ENCODE peak calls at places on chromosomes 16 and 17, in nine cellular contexts. One of them, this sample, is unnamed.

GRCh38 chr16:2362218-2362617 is 21.7 kb upstream of the ABCA3 start:
- DNase-seq in heart left ventricle: no peak
- DNase-seq in PC-9: no peak
- DNase-seq in foreskin keratinocyte: no peak
- DNase-seq in glutamatergic neuron: no peak
- DNase-seq in IMR-90: no peak
- DNase-seq in MCF 10A: no peak
- DNase-seq in endothelial cell: no peak
- DNase-seq in chondrocyte: no peak
- DNase-seq in this sample: no peak

GRCh38 chr17:72734611-72735010 is 357.9 kb downstream of the SLC39A11 start:
- DNase-seq in heart left ventricle: no peak
- DNase-seq in PC-9: no peak
- DNase-seq in foreskin keratinocyte: no peak
- DNase-seq in glutamatergic neuron: no peak
- DNase-seq in IMR-90: no peak
- DNase-seq in MCF 10A: no peak
- DNase-seq in endothelial cell: no peak
- DNase-seq in chondrocyte: no peak
- DNase-seq in this sample: no peak

GRCh38 chr16:82093901-82094300 is 58.8 kb downstream of the HSD17B2 start:
- DNase-seq in heart left ventricle: no peak
- DNase-seq in PC-9: peak; percentile 44
- DNase-seq in foreskin keratinocyte: peak; percentile 68
- DNase-seq in glutamatergic neuron: no peak
- DNase-seq in IMR-90: no peak
- DNase-seq in MCF 10A: no peak
- DNase-seq in endothelial cell: no peak
- DNase-seq in chondrocyte: no peak
- DNase-seq in this sample: no peak

GRCh38 chr16:83959621-83960434 is 6.8 kb downstream of the OSGIN1 start:
- DNase-seq in heart left ventricle: peak; percentile 63
- DNase-seq in PC-9: no peak
- DNase-seq in foreskin keratinocyte: no peak
- DNase-seq in glutamatergic neuron: no peak
- DNase-seq in IMR-90: no peak
- DNase-seq in MCF 10A: no peak
- DNase-seq in endothelial cell: no peak
- DNase-seq in chondrocyte: no peak
- DNase-seq in this sample: no peak

GRCh38 chr17:4332296-4332970 is 34.0 kb downstream of the UBE2G1 start:
- DNase-seq in heart left ventricle: no peak
- DNase-seq in PC-9: peak; percentile 59
- DNase-seq in foreskin keratinocyte: no peak
- DNase-seq in glutamatergic neuron: no peak
- DNase-seq in IMR-90: peak; percentile 33
- DNase-seq in MCF 10A: peak; percentile 23
- DNase-seq in endothelial cell: no peak
- DNase-seq in chondrocyte: no peak
- DNase-seq in this sample: no peak

GRCh38 chr17:64150237-64151015 is 20.5 kb upstream of the ERN1 start:
- DNase-seq in heart left ventricle: no peak
- DNase-seq in PC-9: peak; percentile 56
- DNase-seq in foreskin keratinocyte: no peak
- DNase-seq in glutamatergic neuron: no peak
- DNase-seq in IMR-90: no peak
- DNase-seq in MCF 10A: peak; percentile 73
- DNase-seq in endothelial cell: no peak
- DNase-seq in chondrocyte: no peak
- DNase-seq in this sample: no peak

GRCh38 chr16:88340755-88341150 is 42.0 kb upstream of the ZNF469 start:
- DNase-seq in heart left ventricle: no peak
- DNase-seq in PC-9: no peak
- DNase-seq in foreskin keratinocyte: no peak
- DNase-seq in glutamatergic neuron: no peak
- DNase-seq in IMR-90: no peak
- DNase-seq in MCF 10A: no peak
- DNase-seq in endothelial cell: no peak
- DNase-seq in chondrocyte: peak; percentile 78
- DNase-seq in this sample: no peak

GRCh38 chr17:48792033-48792798 is 24.8 kb downstream of the TTLL6 start:
- DNase-seq in heart left ventricle: no peak
- DNase-seq in PC-9: peak; percentile 5
- DNase-seq in foreskin keratinocyte: no peak
- DNase-seq in glutamatergic neuron: no peak
- DNase-seq in IMR-90: no peak
- DNase-seq in MCF 10A: no peak
- DNase-seq in endothelial cell: no peak
- DNase-seq in chondrocyte: no peak
- DNase-seq in this sample: no peak

GRCh38 chr17:31418773-31419350 is 27.4 kb downstream of the RAB11FIP4 start:
- DNase-seq in heart left ventricle: no peak
- DNase-seq in PC-9: no peak
- DNase-seq in foreskin keratinocyte: no peak
- DNase-seq in glutamatergic neuron: no peak
- DNase-seq in IMR-90: no peak
- DNase-seq in MCF 10A: no peak
- DNase-seq in endothelial cell: no peak
- DNase-seq in chondrocyte: peak; percentile 4
- DNase-seq in this sample: no peak

GRCh38 chr17:28551421-28552186 is 820 bp downstream of the UNC119 start:
- DNase-seq in heart left ventricle: no peak
- DNase-seq in PC-9: no peak
- DNase-seq in foreskin keratinocyte: no peak
- DNase-seq in glutamatergic neuron: peak; percentile 39
- DNase-seq in IMR-90: no peak
- DNase-seq in MCF 10A: no peak
- DNase-seq in endothelial cell: no peak
- DNase-seq in chondrocyte: peak; percentile 66
- DNase-seq in this sample: no peak

GRCh38 chr17:64503821-64504768 is 2.0 kb downstream of the DDX5 start:
- DNase-seq in heart left ventricle: no peak
- DNase-seq in PC-9: no peak
- DNase-seq in foreskin keratinocyte: no peak
- DNase-seq in glutamatergic neuron: no peak
- DNase-seq in IMR-90: no peak
- DNase-seq in MCF 10A: no peak
- DNase-seq in endothelial cell: no peak
- DNase-seq in chondrocyte: no peak
- DNase-seq in this sample: no peak

GRCh38 chr16:79950932-79951719 is 350.6 kb upstream of the MAF start:
- DNase-seq in heart left ventricle: no peak
- DNase-seq in PC-9: no peak
- DNase-seq in foreskin keratinocyte: no peak
- DNase-seq in glutamatergic neuron: no peak
- DNase-seq in IMR-90: no peak
- DNase-seq in MCF 10A: no peak
- DNase-seq in endothelial cell: no peak
- DNase-seq in chondrocyte: no peak
- DNase-seq in this sample: no peak

GRCh38 chr16:6206080-6206479 is 1108.5 kb upstream of the EEF2KMT start:
- DNase-seq in heart left ventricle: no peak
- DNase-seq in PC-9: no peak
- DNase-seq in foreskin keratinocyte: no peak
- DNase-seq in glutamatergic neuron: no peak
- DNase-seq in IMR-90: no peak
- DNase-seq in MCF 10A: no peak
- DNase-seq in endothelial cell: peak; percentile 9
- DNase-seq in chondrocyte: no peak
- DNase-seq in this sample: no peak

GRCh38 chr16:17205279-17206139 is 265.3 kb downstream of the XYLT1 start:
- DNase-seq in heart left ventricle: no peak
- DNase-seq in PC-9: no peak
- DNase-seq in foreskin keratinocyte: no peak
- DNase-seq in glutamatergic neuron: no peak
- DNase-seq in IMR-90: peak; percentile 87
- DNase-seq in MCF 10A: no peak
- DNase-seq in endothelial cell: no peak
- DNase-seq in chondrocyte: no peak
- DNase-seq in this sample: no peak

GRCh38 chr16:82046941-82047340 is 11.9 kb downstream of the HSD17B2 start:
- DNase-seq in heart left ventricle: no peak
- DNase-seq in PC-9: no peak
- DNase-seq in foreskin keratinocyte: no peak
- DNase-seq in glutamatergic neuron: no peak
- DNase-seq in IMR-90: no peak
- DNase-seq in MCF 10A: no peak
- DNase-seq in endothelial cell: no peak
- DNase-seq in chondrocyte: no peak
- DNase-seq in this sample: no peak

GRCh38 chr17:58275417-58275816 is 5.3 kb downstream of the MPO start:
- DNase-seq in heart left ventricle: no peak
- DNase-seq in PC-9: no peak
- DNase-seq in foreskin keratinocyte: no peak
- DNase-seq in glutamatergic neuron: no peak
- DNase-seq in IMR-90: no peak
- DNase-seq in MCF 10A: no peak
- DNase-seq in endothelial cell: no peak
- DNase-seq in chondrocyte: peak; percentile 64
- DNase-seq in this sample: no peak

GRCh38 chr16:74605746-74606520 is 981 bp downstream of the GLG1 start:
- DNase-seq in heart left ventricle: no peak
- DNase-seq in PC-9: no peak
- DNase-seq in foreskin keratinocyte: peak; percentile 19
- DNase-seq in glutamatergic neuron: no peak
- DNase-seq in IMR-90: no peak
- DNase-seq in MCF 10A: peak; percentile 26
- DNase-seq in endothelial cell: no peak
- DNase-seq in chondrocyte: no peak
- DNase-seq in this sample: no peak

GRCh38 chr16:55376045-55376444 is 52.0 kb downstream of the IRX6 start:
- DNase-seq in heart left ventricle: no peak
- DNase-seq in PC-9: no peak
- DNase-seq in foreskin keratinocyte: peak; percentile 13
- DNase-seq in glutamatergic neuron: no peak
- DNase-seq in IMR-90: no peak
- DNase-seq in MCF 10A: no peak
- DNase-seq in endothelial cell: no peak
- DNase-seq in chondrocyte: no peak
- DNase-seq in this sample: no peak

GRCh38 chr16:68901910-68902309 is 58.6 kb downstream of the TANGO6 start:
- DNase-seq in heart left ventricle: no peak
- DNase-seq in PC-9: peak; percentile 46
- DNase-seq in foreskin keratinocyte: peak; percentile 21
- DNase-seq in glutamatergic neuron: no peak
- DNase-seq in IMR-90: peak; percentile 77
- DNase-seq in MCF 10A: peak; percentile 13
- DNase-seq in endothelial cell: no peak
- DNase-seq in chondrocyte: no peak
- DNase-seq in this sample: no peak

GRCh38 chr17:2909164-2909852 is 113.1 kb downstream of the RAP1GAP2 start:
- DNase-seq in heart left ventricle: no peak
- DNase-seq in PC-9: no peak
- DNase-seq in foreskin keratinocyte: no peak
- DNase-seq in glutamatergic neuron: peak; percentile 65
- DNase-seq in IMR-90: no peak
- DNase-seq in MCF 10A: no peak
- DNase-seq in endothelial cell: no peak
- DNase-seq in chondrocyte: no peak
- DNase-seq in this sample: peak; percentile 30

GRCh38 chr17:7897773-7898172 is 9.2 kb downstream of the CHD3 start:
- DNase-seq in heart left ventricle: no peak
- DNase-seq in PC-9: no peak
- DNase-seq in foreskin keratinocyte: no peak
- DNase-seq in glutamatergic neuron: no peak
- DNase-seq in IMR-90: peak; percentile 77
- DNase-seq in MCF 10A: peak; percentile 51
- DNase-seq in endothelial cell: no peak
- DNase-seq in chondrocyte: no peak
- DNase-seq in this sample: no peak
- TF ChIP-seq CTCF in heart left ventricle: peak; percentile 18
- TF ChIP-seq CTCF in PC-9: peak; percentile 57
- TF ChIP-seq CTCF in foreskin keratinocyte: peak; percentile 68
- TF ChIP-seq CTCF in glutamatergic neuron: no peak
- TF ChIP-seq CTCF in IMR-90: peak; percentile 77
- TF ChIP-seq CTCF in MCF 10A: peak; percentile 51
- TF ChIP-seq CTCF in endothelial cell: no peak
- TF ChIP-seq CTCF in chondrocyte: peak; percentile 67
- TF ChIP-seq CTCF in this sample: no peak

GRCh38 chr16:66273644-66274334 is 92.7 kb upstream of the CDH5 start:
- DNase-seq in heart left ventricle: no peak
- DNase-seq in PC-9: no peak
- DNase-seq in foreskin keratinocyte: peak; percentile 42
- DNase-seq in glutamatergic neuron: no peak
- DNase-seq in IMR-90: peak; percentile 54
- DNase-seq in MCF 10A: peak; percentile 43
- DNase-seq in endothelial cell: peak; percentile 27
- DNase-seq in chondrocyte: no peak
- DNase-seq in this sample: no peak
- TF ChIP-seq CTCF in heart left ventricle: no peak
- TF ChIP-seq CTCF in PC-9: no peak
- TF ChIP-seq CTCF in foreskin keratinocyte: no peak
- TF ChIP-seq CTCF in glutamatergic neuron: no peak
- TF ChIP-seq CTCF in IMR-90: peak; percentile 41
- TF ChIP-seq CTCF in MCF 10A: no peak
- TF ChIP-seq CTCF in endothelial cell: peak; percentile 5
- TF ChIP-seq CTCF in chondrocyte: no peak
- TF ChIP-seq CTCF in this sample: no peak

GRCh38 chr16:76729525-76729924 is 452.3 kb downstream of the CNTNAP4 start:
- DNase-seq in heart left ventricle: no peak
- DNase-seq in PC-9: no peak
- DNase-seq in foreskin keratinocyte: peak; percentile 25
- DNase-seq in glutamatergic neuron: no peak
- DNase-seq in IMR-90: no peak
- DNase-seq in MCF 10A: peak; percentile 57
- DNase-seq in endothelial cell: no peak
- DNase-seq in chondrocyte: no peak
- DNase-seq in this sample: no peak
- TF ChIP-seq CTCF in heart left ventricle: no peak
- TF ChIP-seq CTCF in PC-9: no peak
- TF ChIP-seq CTCF in foreskin keratinocyte: no peak
- TF ChIP-seq CTCF in glutamatergic neuron: no peak
- TF ChIP-seq CTCF in IMR-90: no peak
- TF ChIP-seq CTCF in MCF 10A: no peak
- TF ChIP-seq CTCF in endothelial cell: no peak
- TF ChIP-seq CTCF in chondrocyte: no peak
- TF ChIP-seq CTCF in this sample: no peak

DNA sequence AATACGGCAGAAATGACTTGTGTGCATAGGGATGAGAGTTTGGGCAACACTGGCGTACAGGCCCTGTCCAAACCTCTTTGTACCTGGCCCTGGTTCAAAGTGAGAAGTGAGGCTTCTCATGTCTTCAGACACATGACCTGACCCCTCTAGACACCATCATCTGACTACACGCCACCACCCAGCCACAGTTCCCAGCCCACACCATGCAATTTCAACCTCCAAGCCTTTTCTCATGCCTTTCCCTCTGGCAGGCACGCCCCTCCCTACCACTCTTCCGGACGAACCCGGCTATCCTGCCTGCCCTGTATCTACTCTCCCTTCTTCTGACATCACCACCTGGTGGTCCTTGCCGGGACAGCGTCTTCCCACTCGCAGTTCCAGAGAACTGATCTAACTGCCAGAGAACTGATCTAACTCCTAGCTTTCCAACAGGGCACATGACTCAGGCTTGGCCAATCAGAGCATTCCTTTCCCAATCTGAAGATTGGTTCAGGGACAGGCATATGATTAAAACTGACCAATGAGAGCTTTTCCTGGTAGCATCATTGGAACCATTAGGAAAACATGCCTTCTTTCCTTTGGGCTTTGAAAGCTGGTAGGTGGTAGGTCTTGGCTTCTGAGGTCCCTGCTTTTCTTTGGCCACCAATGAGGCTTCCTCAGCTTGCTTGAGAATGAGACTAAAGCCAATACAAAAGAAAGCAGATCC is 27.0 kb upstream of the IL21R start:
- DNase-seq in heart left ventricle: peak; percentile 56
- DNase-seq in PC-9: peak; percentile 60
- DNase-seq in foreskin keratinocyte: peak; percentile 82
- DNase-seq in glutamatergic neuron: peak; percentile 87
- DNase-seq in IMR-90: peak; percentile 80
- DNase-seq in MCF 10A: peak; percentile 49
- DNase-seq in endothelial cell: peak; percentile 81
- DNase-seq in chondrocyte: no peak
- DNase-seq in this sample: peak; percentile 82
- TF ChIP-seq CTCF in heart left ventricle: no peak
- TF ChIP-seq CTCF in PC-9: peak; percentile 67
- TF ChIP-seq CTCF in foreskin keratinocyte: peak; percentile 74
- TF ChIP-seq CTCF in glutamatergic neuron: peak; percentile 69
- TF ChIP-seq CTCF in IMR-90: peak; percentile 59
- TF ChIP-seq CTCF in MCF 10A: no peak
- TF ChIP-seq CTCF in endothelial cell: peak; percentile 73
- TF ChIP-seq CTCF in chondrocyte: peak; percentile 75
- TF ChIP-seq CTCF in this sample: peak; percentile 55

This sample was measured in nephron progenitor cell.